ENCODE peak calls at places on chromosomes 4 and X, in five cellular contexts. G is GM12878, T is H1, J is K562, K is HepG2. P is an unnamed sample.
A peak's percentile ranks its signal among the peaks of the same experiment; 100 is the strongest.

GRCh38 chr4:80125252-80126177 is 52.5 kb upstream of the ANTXR2 start:
- DNase-seq in K (no peak), T (no peak), G (no peak), J (peak; percentile 76), P (peak; percentile 18)

GRCh38 chrX:135383249-135383648 is 38.5 kb upstream of the SMIM10L2A start:
- DNase-seq in K (no peak), J (no peak), G (no peak), T (no peak), P (no peak)

GRCh38 chrX:57156397-57157049 is 19.3 kb upstream of the SPIN2A start:
- DNase-seq in K (peak; percentile 50), G (no peak), J (peak; percentile 49), T (peak; percentile 48), P (peak; percentile 13)

GRCh38 chr4:10063544-10064300 is 42.4 kb upstream of the SLC2A9 start:
- DNase-seq in G (no peak), J (peak; percentile 34), T (peak; percentile 62), K (peak; percentile 67), P (peak; percentile 13)

GRCh38 chrX:39242187-39242586 is 440.9 kb downstream of the MID1IP1 start:
- DNase-seq in G (no peak), J (peak; percentile 56), T (no peak), K (peak; percentile 14), P (peak; percentile 12)

GRCh38 chr4:55554453-55555030 is 7.8 kb upstream of the CLOCK start:
- DNase-seq in K (peak; percentile 19), J (peak; percentile 32), G (no peak), T (no peak), P (peak; percentile 36)

GRCh38 chr4:11446156-11446811 is 17.6 kb upstream of the HS3ST1 start:
- DNase-seq in K (no peak), T (no peak), G (no peak), J (no peak), P (no peak)

GRCh38 chrX:33908074-33908473 is 224.0 kb downstream of the FAM47A start:
- DNase-seq in G (no peak), K (no peak), J (no peak), T (no peak), P (no peak)

GRCh38 chr4:141220271-141220654 is 432 bp upstream of the ZNF330 start:
- DNase-seq in J (no peak), T (no peak), K (no peak), G (no peak), P (no peak)

GRCh38 chrX:101485212-101486064 is at the start of gene ARMCX4:
- DNase-seq in G (no peak), K (no peak), J (no peak), T (peak; percentile 73), P (no peak)
- TF ChIP-seq POLR2A in G (no peak), K (no peak), J (no peak), T (peak; percentile 60), P (no peak)

GRCh38 chr4:98746936-98747658 is 88.7 kb upstream of the TSPAN5 start:
- DNase-seq in J (no peak), T (no peak), G (no peak), K (no peak), P (no peak)

GRCh38 chr4:98741952-98742351 is 83.5 kb upstream of the TSPAN5 start:
- DNase-seq in G (no peak), K (no peak), J (no peak), T (no peak), P (no peak)

GRCh38 chr4:98745372-98745771 is 87.0 kb upstream of the TSPAN5 start:
- DNase-seq in G (no peak), K (peak; percentile 23), J (peak; percentile 78), T (no peak), P (no peak)

GRCh38 chr4:98746530-98746929 is 88.1 kb upstream of the TSPAN5 start:
- DNase-seq in K (no peak), G (no peak), T (no peak), J (no peak), P (no peak)

GRCh38 chr4:98744372-98745150 is 86.2 kb upstream of the TSPAN5 start:
- DNase-seq in K (no peak), G (no peak), T (no peak), J (no peak), P (no peak)
- H3K36me3 ChIP-seq in K (no peaks in the 10 kb centered on the region), G (no peaks in the 10 kb centered on the region), T (no peaks in the 10 kb centered on the region), J (no peaks in the 10 kb centered on the region), P (no peaks in the 10 kb centered on the region)

GRCh38 chrX:129842510-129843208 is 1.0 kb downstream of the ZDHHC9 start:
- DNase-seq in T (no peak), G (no peak), K (peak; percentile 21), J (peak; percentile 23), P (no peak)
- TF ChIP-seq ATF3 in T (no peak), G (no peak), K (no peak), J (no peak), P (no peak)

DNA sequence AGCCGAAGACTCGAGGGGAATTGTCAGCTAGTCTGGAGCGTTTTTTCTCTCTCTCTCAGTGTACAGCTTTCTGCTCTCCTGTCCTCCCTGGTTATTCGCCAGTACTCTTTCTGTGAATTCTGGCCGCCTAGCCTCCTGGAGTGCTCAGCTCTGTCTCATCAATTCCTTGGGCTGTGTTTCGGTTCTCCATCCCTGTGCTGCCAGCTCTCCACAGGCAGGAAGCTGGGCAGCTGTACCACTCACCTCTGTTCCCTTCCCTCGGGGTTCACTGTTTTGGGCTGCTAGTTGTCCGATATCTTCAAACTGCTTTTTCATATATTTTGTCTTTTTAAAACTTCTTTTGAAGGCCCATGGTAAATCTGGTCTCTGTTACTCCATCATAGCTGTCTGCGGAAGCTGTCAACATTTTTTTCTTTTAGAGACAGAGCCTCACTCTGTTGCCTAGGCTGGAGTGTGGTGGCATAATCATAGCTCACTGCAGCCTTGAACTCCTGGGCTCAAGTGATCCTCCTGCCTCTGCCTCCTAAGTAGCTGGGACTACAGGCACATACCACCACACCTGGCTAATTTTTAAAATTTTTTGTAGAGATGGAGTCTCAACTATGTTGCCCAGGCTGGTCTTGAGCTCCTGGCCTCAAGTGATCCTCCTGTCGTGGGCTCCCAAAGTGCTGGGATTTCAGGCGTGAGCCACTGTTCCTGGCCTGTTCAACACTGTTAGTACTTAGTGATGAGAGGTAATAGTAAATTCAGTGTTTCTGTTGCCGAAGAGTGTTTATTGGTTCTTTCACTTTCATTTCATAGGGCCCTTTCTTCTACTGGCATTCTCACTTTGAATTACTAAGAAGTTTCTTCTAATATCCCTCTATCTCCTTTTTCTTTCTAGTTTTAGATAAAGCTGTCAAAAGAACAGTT is 18.6 kb downstream of the ZCCHC4 start:
- DNase-seq in T (no peak), G (no peak), J (no peak), K (no peak), P (no peak)
- TF ChIP-seq POLR2A in T (no peak), G (no peak), J (no peak), K (no peak), P (no peak)

DNA sequence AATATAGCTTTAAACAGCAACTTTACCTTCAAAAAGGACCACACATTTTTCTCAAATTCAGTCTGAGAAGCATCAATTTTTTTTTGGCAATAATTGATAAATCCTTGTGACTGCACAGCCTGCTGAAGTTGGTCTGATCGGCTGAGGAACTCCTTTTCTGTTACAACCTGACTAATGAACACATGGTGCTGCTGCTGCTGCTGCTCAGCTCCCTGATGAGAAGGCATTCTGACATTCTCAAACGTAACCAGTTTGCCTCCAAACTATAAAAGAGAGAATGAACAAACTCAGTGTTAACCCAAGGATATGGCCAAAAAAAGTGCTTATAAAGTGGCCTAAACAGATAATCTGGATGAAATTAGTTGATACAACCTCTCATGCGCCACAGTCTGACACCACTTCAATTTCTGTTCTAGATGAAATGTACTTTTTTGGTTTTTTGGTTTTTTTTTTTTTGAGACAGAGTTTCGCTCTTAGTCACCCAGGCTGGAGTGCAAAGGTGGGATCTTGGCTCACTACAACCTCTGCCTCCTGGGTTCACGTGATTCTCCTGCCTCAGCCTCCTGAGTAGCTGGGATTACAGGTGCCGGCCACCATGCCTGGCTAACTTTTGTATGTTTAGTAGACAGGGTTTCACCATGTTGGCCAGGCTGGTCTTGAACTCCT is 26.5 kb downstream of the SEC31A start:
- DNase-seq in G (no peak), T (no peak), J (no peak), K (no peak), P (no peak)
- H3K36me3 ChIP-seq in G (peaks cover 25% of the 10 kb centered on the region), T (peaks cover 27% of the 10 kb centered on the region), J (peaks cover 82% of the 10 kb centered on the region), K (peaks cover 15% of the 10 kb centered on the region), P (peaks cover 29% of the 10 kb centered on the region)

GRCh38 chr4:174045381-174045780 is 238.1 kb downstream of the FBXO8 start:
- DNase-seq in G (no peak), K (no peak), T (no peak), J (no peak), P (no peak)
- TF ChIP-seq ATF3 in G (no peak), K (no peak), T (no peak), J (no peak), P (no peak)

GRCh38 chr4:7105261-7105660 is 37.4 kb upstream of the GRPEL1 start:
- DNase-seq in J (peak; percentile 42), K (no peak), T (no peak), G (no peak), P (no peak)

GRCh38 chr4:7101692-7102515 is 34.0 kb upstream of the GRPEL1 start:
- DNase-seq in G (no peak), J (peak; percentile 80), T (peak; percentile 83), K (peak; percentile 52), P (peak; percentile 46)

GRCh38 chr4:7104366-7105031 is 36.6 kb upstream of the GRPEL1 start:
- DNase-seq in T (no peak), K (no peak), G (no peak), J (no peak), P (no peak)

GRCh38 chr4:7103599-7104365 is 35.9 kb upstream of the GRPEL1 start:
- DNase-seq in T (no peak), K (peak; percentile 86), J (no peak), G (no peak), P (no peak)

GRCh38 chr4:7103031-7103598 is 35.3 kb upstream of the GRPEL1 start:
- DNase-seq in J (peak; percentile 92), T (peak; percentile 91), G (peak; percentile 23), K (peak; percentile 64), P (peak; percentile 60)
- TF ChIP-seq POLR2A in J (peak; percentile 84), T (peak; percentile 23), G (peak; percentile 70), K (peak; percentile 26), P (peak; percentile 79)